ENCODE peak calls at places on chromosomes 13 and 19, in ten cellular contexts. N is mesendoderm, Q is A673, G is bronchial epithelial cell, P is body of pancreas, F is colonic mucosa, X is SJSA1, Z is gastrocnemius medialis, M is AG04450, D is HAP-1. O is an unnamed sample.

GRCh38 chr13:25218011-25218410 is 45.9 kb upstream of the AMER2 start:
- DNase-seq in G (no peak), Q (no peak), Z (no peak), X (no peak), M (no peak), D (no peak), F (no peak), N (no peak), P (no peak), O (no peak)

GRCh38 chr13:112968910-112969691 is at the start of gene MCF2L:
- DNase-seq in M (no peak), D (peak; percentile 66), F (peak; percentile 63), Q (peak; percentile 41), P (peak; percentile 63), Z (no peak), N (peak; percentile 74), G (peak; percentile 8), X (no peak), O (peak; percentile 36)

GRCh38 chr19:49017666-49018351 is 918 bp upstream of the LHB start:
- DNase-seq in N (peak; percentile 73), G (no peak), Z (peak; percentile 35), P (peak; percentile 40), Q (peak; percentile 85), M (no peak), X (peak; percentile 70), F (peak; percentile 43), D (peak; percentile 83), O (peak; percentile 15)

GRCh38 chr13:112058519-112058873 is 8.5 kb upstream of the SOX1 start:
- DNase-seq in G (no peak), F (no peak), Q (no peak), D (no peak), N (no peak), Z (no peak), P (no peak), X (no peak), M (no peak), O (no peak)

GRCh38 chr19:5130371-5131030 is 161.6 kb downstream of the KDM4B start:
- DNase-seq in P (peak; percentile 43), G (no peak), D (no peak), F (no peak), X (no peak), Z (no peak), N (no peak), M (no peak), Q (no peak), O (no peak)

GRCh38 chr19:19740755-19741154 is 7.8 kb upstream of the ZNF14 start:
- DNase-seq in X (no peak), M (no peak), G (no peak), P (no peak), F (no peak), Q (no peak), Z (no peak), N (no peak), D (no peak), O (no peak)

GRCh38 chr19:50695251-50696064 is 24.1 kb downstream of the SHANK1 start:
- DNase-seq in G (no peak), N (no peak), P (no peak), Q (peak; percentile 48), X (no peak), D (peak; percentile 57), F (no peak), M (no peak), Z (no peak), O (no peak)

GRCh38 chr13:50679321-50679720 is 164.2 kb downstream of the DLEU7 start:
- DNase-seq in G (peak; percentile 29), D (no peak), Z (no peak), P (no peak), X (peak; percentile 52), N (no peak), F (no peak), M (no peak), Q (no peak), O (no peak)

GRCh38 chr19:38975861-38976271 is 324 bp upstream of the FBXO17 start:
- DNase-seq in G (no peak), N (peak; percentile 74), Z (no peak), X (no peak), P (peak; percentile 21), F (peak; percentile 17), Q (peak; percentile 58), D (peak; percentile 30), M (no peak), O (no peak)

GRCh38 chr19:15701757-15702589 is 25.9 kb upstream of the OR10H2 start:
- DNase-seq in M (no peak), G (peak; percentile 39), X (no peak), Z (no peak), Q (no peak), D (no peak), N (no peak), F (peak; percentile 67), P (no peak), O (no peak)

GRCh38 chr13:108961542-108962125 is 332.2 kb downstream of the MYO16 start:
- DNase-seq in F (no peak), Z (no peak), D (peak; percentile 8), G (peak; percentile 61), M (no peak), N (peak; percentile 69), P (no peak), X (peak; percentile 79), Q (peak; percentile 83), O (no peak)

GRCh38 chr13:113862766-113863510 is 938 bp downstream of the GAS6 start:
- DNase-seq in D (peak; percentile 55), N (peak; percentile 63), P (peak; percentile 53), X (peak; percentile 26), Z (peak; percentile 58), Q (no peak), F (peak; percentile 62), M (no peak), G (no peak), O (no peak)

GRCh38 chr19:33938821-33939220 is 142.2 kb downstream of the KCTD15 start:
- DNase-seq in Z (no peak), N (no peak), M (no peak), G (no peak), X (no peak), F (peak; percentile 34), Q (no peak), P (peak; percentile 90), D (no peak), O (no peak)

GRCh38 chr13:81957121-81957520 is 1616.2 kb upstream of the SPRY2 start:
- DNase-seq in Q (no peak), P (no peak), D (no peak), M (no peak), F (no peak), G (no peak), X (no peak), Z (no peak), N (peak; percentile 55), O (no peak)

GRCh38 chr19:43620061-43621001 is 902 bp upstream of the ZNF428 start:
- DNase-seq in Z (no peak), N (no peak), Q (no peak), P (no peak), D (no peak), G (no peak), X (no peak), F (no peak), M (no peak), O (peak; percentile 87)

GRCh38 chr13:112161441-112162301 is 94.7 kb downstream of the SOX1 start:
- DNase-seq in Z (no peak), G (no peak), Q (peak; percentile 74), D (peak; percentile 20), F (no peak), P (no peak), N (peak; percentile 67), M (no peak), X (no peak), O (no peak)

DNA sequence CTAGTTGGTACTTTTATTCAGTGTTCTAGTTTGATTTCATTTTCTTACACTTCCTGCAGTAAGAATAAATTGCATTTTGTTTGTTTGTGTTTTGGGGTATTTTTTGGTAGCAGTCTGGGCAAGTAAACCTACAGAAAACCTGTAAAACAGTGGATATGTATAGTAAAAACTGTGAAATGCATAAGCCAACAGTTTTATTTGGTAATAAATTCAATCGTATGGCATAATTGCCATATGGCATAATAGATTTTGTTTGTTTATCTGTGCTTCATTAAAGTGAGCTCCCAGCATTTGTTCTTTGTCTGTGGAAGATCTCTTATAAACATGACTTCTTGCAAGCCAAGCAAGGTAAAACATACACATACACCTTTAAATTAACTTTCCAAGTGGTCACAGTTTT is 111.9 kb downstream of the PCDH9 start:
- DNase-seq in M (no peak), G (no peak), Z (no peak), D (no peak), P (no peak), N (no peak), F (no peak), Q (no peak), X (no peak), O (no peak)
- H3K4me3 ChIP-seq in M (no peak overlapping the region), G (no peak overlapping the region), Z (no peak overlapping the region), D (no peak overlapping the region), P (no peak overlapping the region), N (no peak overlapping the region), F (no peak overlapping the region), Q (no peak overlapping the region), X (no peak overlapping the region), O (no peak overlapping the region)

DNA sequence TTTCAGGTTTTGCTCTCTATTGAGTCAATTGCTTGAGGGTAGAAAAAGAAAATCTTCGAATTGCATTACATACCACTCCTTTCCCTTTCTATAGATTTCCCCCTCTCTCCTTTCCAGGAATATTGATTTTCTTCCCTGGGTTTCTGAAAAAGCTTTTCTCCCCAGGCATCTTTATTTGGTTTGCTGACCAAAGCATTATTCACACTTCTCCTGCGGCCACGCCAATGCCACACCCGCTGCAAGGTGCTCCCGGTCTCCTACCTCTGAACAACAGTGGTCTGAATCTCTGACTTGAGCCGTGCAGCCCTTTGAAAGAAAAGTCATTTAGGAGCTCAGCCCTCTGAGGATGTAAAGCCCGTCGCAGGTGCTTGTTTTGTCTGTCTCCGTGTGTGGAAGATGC is 350.9 kb upstream of the TMTC4 start:
- DNase-seq in M (no peak), D (no peak), P (no peak), G (no peak), Z (no peak), Q (no peak), X (no peak), N (no peak), F (no peak), O (no peak)
- H3K27me3 ChIP-seq in M (no peaks in the 10 kb centered on the region), D (no peaks in the 10 kb centered on the region), P (no peaks in the 10 kb centered on the region), G (no peaks in the 10 kb centered on the region), Z (no peaks in the 10 kb centered on the region), Q (no peaks in the 10 kb centered on the region), X (no peaks in the 10 kb centered on the region), N (no peaks in the 10 kb centered on the region), F (no peaks in the 10 kb centered on the region), O (no peaks in the 10 kb centered on the region)

DNA sequence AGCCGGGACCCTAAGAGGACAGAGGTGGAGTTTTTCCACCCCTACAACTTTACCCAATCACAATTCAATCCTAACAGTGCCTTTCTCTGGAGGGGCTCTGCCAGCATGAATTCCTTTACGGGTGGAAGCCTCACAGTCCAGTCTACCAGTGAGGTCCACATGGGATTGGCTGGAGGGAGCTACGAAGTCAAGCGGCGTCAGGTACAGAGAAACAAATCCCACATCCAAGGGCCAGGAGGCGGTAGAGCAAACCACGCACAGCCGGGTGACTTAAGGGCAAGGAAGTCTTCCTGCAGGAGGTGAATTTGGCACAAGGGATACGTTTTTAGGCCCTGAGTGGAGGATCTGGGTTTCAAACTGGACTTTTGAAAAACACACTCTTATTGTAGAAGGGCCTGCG is 199.6 kb downstream of the UQCRFS1 start:
- DNase-seq in D (no peak), F (no peak), Q (no peak), P (no peak), Z (no peak), M (no peak), G (no peak), N (peak; percentile 37), X (no peak), O (no peak)
- H3K4me3 ChIP-seq in D (no peak overlapping the region), F (no peak overlapping the region), Q (no peak overlapping the region), P (no peak overlapping the region), Z (no peak overlapping the region), M (no peak overlapping the region), G (no peak overlapping the region), N (no peak overlapping the region), X (no peak overlapping the region), O (no peak overlapping the region)

GRCh38 chr19:35291916-35292315 is at the start of gene MAG:
- DNase-seq in G (no peak), N (no peak), M (no peak), F (no peak), D (no peak), X (no peak), P (no peak), Z (no peak), Q (no peak), O (no peak)
- H3K27me3 ChIP-seq in G (no peaks in the 10 kb centered on the region), N (no peaks in the 10 kb centered on the region), M (peaks cover 17% of the 10 kb centered on the region), F (no peaks in the 10 kb centered on the region), D (no peaks in the 10 kb centered on the region), X (peaks cover 7% of the 10 kb centered on the region), P (no peaks in the 10 kb centered on the region), Z (peaks cover 5% of the 10 kb centered on the region), Q (peaks cover 36% of the 10 kb centered on the region), O (peaks cover 48% of the 10 kb centered on the region)

O was measured in heart right ventricle.